ENCODE peak calls at places on chromosomes 6 and 20, in four cellular contexts. Z is HAP-1; D is stimulated activated CD4-positive, alpha-beta T cell treated with anti-CD3 and anti-CD28 coated beads, Interleukin-12 subunit alpha, Interleukin-12 subunit beta, amount 100 ng/mL, for 4 hours; Y is T-cell. I is an unnamed sample.

GRCh38 chr20:32516985-32517873 is 67.9 kb downstream of the NOL4L start:
- DNase-seq in Z (no peak), D (no peak), Y (no peak), I (no peak)

GRCh38 chr20:57835462-57836455 is 125.9 kb upstream of the PMEPA1 start:
- DNase-seq in Z (no peak), D (no peak), Y (no peak), I (no peak)

GRCh38 chr20:14711681-14712080 is 374.3 kb upstream of the FLRT3 start:
- DNase-seq in Z (peak), D (no peak), Y (no peak), I (no peak)

GRCh38 chr6:167030222-167031072 is 31.2 kb downstream of the CEP43 start:
- DNase-seq in Z (no peak), D (no peak), Y (no peak), I (no peak)

GRCh38 chr6:88166901-88167624 is 916 bp upstream of the CNR1 start:
- DNase-seq in Z (peak), D (no peak), Y (no peak), I (peak)

GRCh38 chr20:62741191-62741676 is 32.6 kb downstream of the NTSR1 start:
- DNase-seq in Z (no peak), D (no peak), Y (no peak), I (no peak)

GRCh38 chr6:11011787-11012234 is 32.3 kb downstream of the ELOVL2 start:
- DNase-seq in Z (no peak), D (no peak), Y (no peak), I (no peak)

GRCh38 chr6:169978615-169979161 is 227.3 kb downstream of the ERMARD start:
- DNase-seq in Z (no peak), D (no peak), Y (no peak), I (no peak)

GRCh38 chr6:36656441-36656840 is 22.1 kb upstream of the CDKN1A start:
- DNase-seq in Z (no peak), D (no peak), Y (no peak), I (no peak)

GRCh38 chr6:133740218-133740617 is 148.7 kb upstream of the TCF21 start:
- DNase-seq in Z (no peak), D (no peak), Y (no peak), I (no peak)

GRCh38 chr20:23159256-23159922 is 73.3 kb upstream of the CD93 start:
- DNase-seq in Z (no peak), D (no peak), Y (no peak), I (no peak)

GRCh38 chr6:163668061-163668426 is 253.5 kb downstream of the QKI start:
- DNase-seq in Z (no peak), D (no peak), Y (no peak), I (no peak)

GRCh38 chr20:62617711-62618483 is 24.4 kb upstream of the SLCO4A1 start:
- DNase-seq in Z (no peak), D (peak), Y (peak), I (peak)

GRCh38 chr6:128597004-128597403 is 76.6 kb upstream of the PTPRK start:
- DNase-seq in Z (no peak), D (no peak), Y (no peak), I (no peak)

GRCh38 chr6:149032599-149033405 is 284.7 kb upstream of the TAB2 start:
- DNase-seq in Z (peak), D (peak), Y (no peak), I (peak)

GRCh38 chr6:53718597-53719460 is 53.3 kb upstream of the KLHL31 start:
- DNase-seq in Z (peak), D (no peak), Y (peak), I (peak)

GRCh38 chr20:1943267-1944002 is 48.2 kb downstream of the SIRPA start:
- DNase-seq in Z (no peak), D (no peak), Y (no peak), I (no peak)

GRCh38 chr20:8132632-8133587 is 844 bp downstream of the PLCB1 start:
- DNase-seq in Z (no peak), D (peak), Y (peak), I (no peak)

GRCh38 chr20:50093240-50093639 is 19.7 kb downstream of the UBE2V1 start:
- DNase-seq in Z (no peak), D (no peak), Y (no peak), I (no peak)

GRCh38 chr6:25089442-25089841 is 153.7 kb upstream of the RIPOR2 start:
- DNase-seq in Z (no peak), D (no peak), Y (no peak), I (no peak)

GRCh38 chr6:3504354-3504753 is 47.5 kb upstream of the SLC22A23 start:
- DNase-seq in Z (no peak), D (no peak), Y (no peak), I (no peak)

GRCh38 chr6:38973178-38974057 is 75.2 kb upstream of the GLP1R start:
- DNase-seq in Z (peak), D (no peak), Y (peak), I (peak)

GRCh38 chr6:11772109-11772830 is 6.3 kb downstream of the ADTRP start:
- DNase-seq in Z (no peak), D (no peak), Y (no peak), I (no peak)

GRCh38 chr20:3901028-3901746 is 12.0 kb downstream of the PANK2 start:
- DNase-seq in Z (no peak), D (no peak), Y (no peak), I (no peak)

GRCh38 chr6:165605901-165606739 is 56.9 kb downstream of the PDE10A start:
- DNase-seq in Z (no peak), D (no peak), Y (no peak), I (no peak)

GRCh38 chr6:5085638-5086293 is 625 bp downstream of the PPP1R3G start:
- DNase-seq in Z (no peak), D (no peak), Y (no peak), I (peak)

GRCh38 chr6:3617681-3618299 is 133.7 kb downstream of the PXDC1 start:
- DNase-seq in Z (no peak), D (no peak), Y (no peak), I (no peak)

I was measured in GM10248.